ENCODE peak calls at places on chromosomes 13 and 19, in seven cellular contexts. Z is ovary, L is gastrocnemius medialis, H is adrenal gland, G is uterus, I is A549, U is heart left ventricle. N is an unnamed sample.

GRCh38 chr13:49602005-49602404 is 16.6 kb upstream of the RCBTB1 start:
- DNase-seq in Z (no peak), L (no peak), H (no peak), G (no peak), I (no peak), U (no peak), N (no peak)

GRCh38 chr13:36214163-36214921 is at the start of gene SOHLH2:
- DNase-seq in Z (no peak), L (no peak), H (no peak), G (no peak), I (no peak), U (no peak), N (no peak)

GRCh38 chr19:17340871-17341357 is 3.6 kb downstream of the GTPBP3 start:
- DNase-seq in Z (no peak), L (no peak), H (peak), G (no peak), I (no peak), U (no peak), N (no peak)

GRCh38 chr13:30044932-30045331 is 194.5 kb upstream of the UBL3 start:
- DNase-seq in Z (no peak), L (no peak), H (no peak), G (no peak), I (no peak), U (no peak), N (peak)

GRCh38 chr19:7873304-7874079 is 698 bp downstream of the PRR36 start:
- DNase-seq in Z (peak), L (no peak), H (no peak), G (no peak), I (no peak), U (no peak), N (no peak)

GRCh38 chr13:72507394-72508199 is 219.8 kb downstream of the MZT1 start:
- DNase-seq in Z (no peak), L (no peak), H (no peak), G (no peak), I (no peak), U (no peak), N (no peak)

GRCh38 chr19:1401889-1402217 is 511 bp upstream of the GAMT start:
- DNase-seq in Z (no peak), L (no peak), H (no peak), G (no peak), I (no peak), U (no peak), N (no peak)

GRCh38 chr13:106373989-106374572 is 161.4 kb downstream of the EFNB2 start:
- DNase-seq in Z (no peak), L (no peak), H (no peak), G (peak), I (no peak), U (no peak), N (no peak)

GRCh38 chr19:46206176-46206575 is 23.4 kb upstream of the IGFL1 start:
- DNase-seq in Z (no peak), L (peak), H (peak), G (no peak), I (no peak), U (peak), N (no peak)

GRCh38 chr19:17616961-17617806 is 61.7 kb downstream of the COLGALT1 start:
- DNase-seq in Z (no peak), L (no peak), H (no peak), G (no peak), I (peak), U (no peak), N (no peak)

GRCh38 chr19:1333789-1334188 is 48.1 kb downstream of the EFNA2 start:
- DNase-seq in Z (no peak), L (no peak), H (no peak), G (no peak), I (no peak), U (no peak), N (no peak)

GRCh38 chr19:55173717-55174409 is 6.2 kb downstream of the SYT5 start:
- DNase-seq in Z (peak), L (no peak), H (peak), G (peak), I (peak), U (peak), N (no peak)
- H3K27ac ChIP-seq in Z (no peak), L (no peak), H (peak), G (no peak), I (peak), U (no peak), N (no peak)

GRCh38 chr19:38922482-38922881 is 8.1 kb downstream of the SARS2 start:
- DNase-seq in Z (no peak), L (no peak), H (no peak), G (no peak), I (no peak), U (no peak), N (no peak)

GRCh38 chr19:38928406-38929001 is 2.1 kb downstream of the SARS2 start:
- DNase-seq in Z (no peak), L (no peak), H (no peak), G (no peak), I (no peak), U (no peak), N (no peak)

GRCh38 chr19:38920529-38921419 is 8.8 kb upstream of the CCER2 start:
- DNase-seq in Z (no peak), L (no peak), H (no peak), G (no peak), I (no peak), U (no peak), N (no peak)

GRCh38 chr19:38921420-38922274 is 8.9 kb downstream of the SARS2 start:
- DNase-seq in Z (no peak), L (no peak), H (no peak), G (no peak), I (no peak), U (no peak), N (no peak)

GRCh38 chr19:38924383-38924782 is 6.2 kb downstream of the SARS2 start:
- DNase-seq in Z (no peak), L (no peak), H (no peak), G (no peak), I (no peak), U (no peak), N (no peak)
- TF ChIP-seq POLR2A in Z (no peak), L (no peak), H (no peak), G (no peak), I (no peak), U (no peak), N (no peak)

GRCh38 chr13:43478178-43478577 is 308.6 kb downstream of the ENOX1 start:
- DNase-seq in Z (no peak), L (no peak), H (no peak), G (no peak), I (no peak), U (no peak), N (no peak)
- H3K27ac ChIP-seq in Z (no peak), L (no peak), H (no peak), G (no peak), I (no peak), U (no peak), N (peak)

DNA sequence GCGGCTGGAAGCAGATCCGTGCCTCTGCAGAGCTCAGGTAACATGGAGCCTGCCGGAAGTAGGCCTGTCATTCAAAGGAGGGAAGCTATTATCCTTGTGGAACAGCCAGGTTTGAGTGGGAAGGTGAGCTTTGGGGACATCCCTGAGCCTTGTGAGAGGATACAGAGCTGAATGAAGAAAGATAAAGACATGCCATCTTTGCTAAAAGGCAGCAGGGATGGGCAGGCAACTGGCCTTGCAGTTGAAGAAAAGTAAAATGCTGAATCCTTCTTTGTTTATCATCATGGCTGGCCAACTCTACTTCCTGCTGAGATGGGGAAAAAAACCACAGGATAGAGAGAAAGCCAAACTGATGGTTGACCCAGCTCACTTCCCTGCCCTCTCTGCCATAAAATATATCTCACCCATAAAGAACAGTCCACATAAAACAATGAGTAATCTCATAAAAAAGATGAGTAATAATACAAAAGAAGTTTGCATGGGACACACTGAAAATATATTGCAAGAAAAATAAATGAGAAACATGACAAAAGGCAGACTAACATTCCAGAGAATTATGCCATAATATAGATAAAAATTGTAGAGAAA is 226.3 kb downstream of the DLEU7 start:
- DNase-seq in Z (no peak), L (no peak), H (no peak), G (no peak), I (no peak), U (no peak), N (no peak)
- TF ChIP-seq POLR2A in Z (no peak), L (no peak), H (no peak), G (no peak), I (no peak), U (no peak), N (no peak)

DNA sequence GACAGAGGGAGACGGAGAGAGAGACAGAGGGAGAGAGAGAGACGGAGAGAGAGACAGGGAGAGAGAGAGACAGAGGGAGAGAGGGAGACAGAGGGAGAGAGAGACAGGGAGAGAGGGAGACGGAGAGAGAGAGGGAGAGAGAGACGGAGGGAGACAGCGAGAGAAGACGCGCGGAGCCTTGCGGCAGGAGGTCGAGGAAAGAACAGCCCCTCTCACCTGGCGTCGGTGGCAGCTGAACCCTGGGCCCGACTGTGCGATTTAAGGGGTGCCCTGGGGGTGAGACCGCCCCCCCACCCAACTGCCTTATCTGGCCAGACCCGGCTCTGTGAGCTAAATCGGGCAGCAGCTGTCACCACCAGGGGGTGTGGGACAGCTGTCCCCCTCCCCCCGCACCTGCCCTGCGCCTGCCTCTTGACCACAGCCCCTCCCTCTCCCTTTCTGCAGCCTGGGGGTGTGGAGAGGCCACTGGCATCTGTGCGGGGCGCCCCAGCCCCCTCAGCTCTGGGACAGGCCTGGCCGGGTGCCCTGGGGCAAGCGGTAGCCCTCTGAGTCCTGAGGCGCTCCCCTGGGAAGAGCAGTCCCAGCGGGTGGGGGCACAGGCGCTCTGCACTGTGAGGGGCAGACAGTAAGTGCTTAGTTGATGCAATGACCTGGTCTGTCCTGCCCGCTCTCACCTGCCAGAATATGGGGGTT is 10.8 kb downstream of the JOSD2 start:
- DNase-seq in Z (no peak), L (peak), H (no peak), G (peak), I (no peak), U (peak), N (no peak)
- H3K27ac ChIP-seq in Z (no peak), L (peak), H (no peak), G (no peak), I (peak), U (peak), N (no peak)

DNA sequence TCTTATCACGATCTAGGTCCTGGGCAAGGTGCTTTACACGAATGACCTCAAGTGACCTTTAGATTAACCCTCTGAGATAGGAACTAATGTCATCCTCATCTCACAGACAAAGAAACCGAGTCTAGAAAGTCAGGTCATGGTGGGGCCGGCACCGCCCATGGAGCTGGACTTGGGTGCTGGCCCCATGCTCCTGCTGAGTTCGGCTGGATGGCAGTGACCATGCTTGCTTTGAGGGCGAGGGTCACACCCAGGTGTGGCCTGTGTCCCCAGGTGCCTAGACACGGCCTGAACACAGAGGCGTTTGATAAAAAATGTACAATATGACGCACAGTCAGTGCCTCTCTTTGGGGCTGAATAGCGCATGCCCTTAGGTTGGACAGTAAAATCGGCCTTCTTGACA is 26.8 kb downstream of the COL4A2 start:
- DNase-seq in Z (peak), L (no peak), H (no peak), G (no peak), I (no peak), U (no peak), N (no peak)
- TF ChIP-seq POLR2A in Z (no peak), L (no peak), H (no peak), G (no peak), I (no peak), U (no peak), N (no peak)

DNA sequence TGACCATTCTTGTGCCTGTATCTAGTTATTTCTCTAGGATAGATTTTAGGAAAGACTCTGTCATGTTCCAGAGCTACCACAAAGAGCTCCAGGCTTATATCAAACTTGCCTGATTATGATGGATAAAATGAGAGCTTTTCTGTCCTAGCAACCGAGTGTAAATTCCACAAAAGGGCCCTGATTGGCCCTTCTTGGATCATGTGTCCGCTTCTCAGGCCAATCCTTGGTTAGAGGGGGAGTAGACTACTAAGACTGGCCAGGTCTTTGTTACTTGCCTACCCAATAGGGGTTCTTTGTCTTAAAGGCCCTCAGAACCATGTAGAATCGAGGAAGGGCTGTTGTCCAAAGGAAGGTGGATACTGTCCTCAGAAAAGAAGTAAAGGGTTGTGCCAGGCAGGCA is 2.4 kb downstream of the DHX34 start:
- DNase-seq in Z (no peak), L (no peak), H (no peak), G (no peak), I (peak), U (no peak), N (no peak)
- H3K27ac ChIP-seq in Z (no peak), L (no peak), H (no peak), G (no peak), I (no peak), U (no peak), N (no peak)

GRCh38 chr19:57872450-57872849 is 16.4 kb downstream of the ZNF814 start:
- DNase-seq in Z (no peak), L (no peak), H (no peak), G (no peak), I (no peak), U (no peak), N (no peak)

GRCh38 chr19:57870225-57870624 is 18.6 kb downstream of the ZNF814 start:
- DNase-seq in Z (no peak), L (no peak), H (no peak), G (no peak), I (no peak), U (no peak), N (no peak)

DNA sequence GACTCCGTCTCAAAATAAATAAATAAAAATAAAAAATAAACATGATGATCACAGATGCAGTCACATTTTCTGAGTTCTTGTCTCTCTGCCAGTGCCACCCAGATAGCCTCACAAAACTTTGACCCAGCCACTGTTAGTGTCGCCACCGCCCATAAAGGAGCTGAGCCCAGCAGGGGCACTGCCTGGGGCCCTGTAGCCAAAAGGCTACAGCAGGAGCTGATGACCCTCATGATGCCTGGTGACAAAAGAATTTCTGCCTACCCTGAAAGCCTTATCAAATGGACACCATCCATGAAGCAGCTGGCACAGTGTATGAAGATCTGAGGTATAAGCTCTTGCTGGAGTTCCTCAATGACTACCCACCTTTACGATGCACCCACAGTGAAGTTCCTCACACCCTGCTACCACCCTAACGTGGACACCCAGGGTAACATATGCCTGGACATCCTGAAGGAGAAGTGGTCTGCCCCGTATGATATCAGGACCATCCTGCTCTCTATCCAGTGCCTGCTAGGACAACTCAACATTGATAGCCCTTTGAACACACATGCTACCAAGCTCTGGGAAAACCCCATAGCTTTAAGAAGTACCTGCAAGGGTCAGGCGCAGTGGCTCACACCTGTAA is 18.3 kb downstream of the ZNF587 start:
- DNase-seq in Z (no peak), L (no peak), H (no peak), G (no peak), I (no peak), U (no peak), N (no peak)
- TF ChIP-seq POLR2A in Z (no peak), L (no peak), H (no peak), G (no peak), I (no peak), U (no peak), N (no peak)

GRCh38 chr19:11480081-11480926 is 542 bp downstream of the ELAVL3 start:
- DNase-seq in Z (no peak), L (no peak), H (no peak), G (no peak), I (no peak), U (no peak), N (no peak)

GRCh38 chr19:11479090-11479469 is 1.8 kb downstream of the ELAVL3 start:
- DNase-seq in Z (no peak), L (no peak), H (no peak), G (no peak), I (no peak), U (no peak), N (no peak)

GRCh38 chr19:11478167-11479089 is 2.4 kb downstream of the ELAVL3 start:
- DNase-seq in Z (no peak), L (no peak), H (no peak), G (no peak), I (no peak), U (no peak), N (no peak)

GRCh38 chr19:11480927-11481776 is at the start of gene ELAVL3:
- DNase-seq in Z (no peak), L (no peak), H (no peak), G (no peak), I (no peak), U (no peak), N (no peak)

DNA sequence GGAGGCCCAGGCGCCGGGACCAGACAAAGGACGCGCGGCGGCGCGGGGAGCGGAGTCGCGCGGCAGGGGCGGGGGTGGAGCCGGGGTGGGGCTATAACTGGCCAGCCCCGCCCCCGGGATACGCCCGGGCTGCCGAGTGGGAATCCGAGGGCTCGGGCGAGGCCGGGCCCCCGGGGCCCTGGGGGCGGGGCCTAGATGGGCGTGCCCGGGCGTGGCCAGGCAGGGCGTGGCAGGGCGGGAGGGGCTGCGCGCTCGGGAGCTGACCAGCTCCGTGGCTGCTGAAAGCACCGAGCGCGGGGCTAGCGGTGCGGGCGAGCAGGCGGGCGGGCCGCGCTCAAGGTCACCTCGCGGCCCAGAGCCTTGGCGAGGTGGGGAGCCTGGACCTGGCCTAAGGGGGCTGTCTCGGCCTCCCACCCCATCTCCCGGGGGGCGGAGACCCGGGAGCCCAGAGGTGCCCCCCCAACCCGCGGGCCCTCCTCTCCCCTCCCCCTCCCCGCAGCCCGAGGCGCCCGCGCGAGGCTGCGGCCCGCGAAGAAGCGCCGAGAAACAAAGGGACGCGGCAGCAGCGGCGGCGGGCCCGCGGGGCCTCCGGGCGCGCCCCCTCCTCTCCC is 1.3 kb downstream of the ELAVL3 start:
- DNase-seq in Z (no peak), L (no peak), H (no peak), G (no peak), I (no peak), U (no peak), N (no peak)
- H3K27ac ChIP-seq in Z (no peak), L (no peak), H (no peak), G (no peak), I (no peak), U (no peak), N (no peak)

N was measured in esophagus muscularis mucosa.